ENCODE peak calls at places on chromosome 17, in four cellular contexts. L is CD4-positive, CD25-positive, alpha-beta regulatory T cell; P is Caco-2; J is Panc1. S is an unnamed sample.

GRCh38 chr17:56172517-56172982 is 19.3 kb downstream of the ANKFN1 start:
- DNase-seq in L (no peak), P (no peak), J (no peak), S (no peak)

GRCh38 chr17:15744885-15745284 is 12.8 kb downstream of the TBC1D26 start:
- DNase-seq in L (no peak), P (no peak), J (no peak), S (no peak)

GRCh38 chr17:46929413-46929812 is 6.5 kb downstream of the GOSR2 start:
- DNase-seq in L (no peak), P (no peak), J (no peak), S (peak; percentile 20)

GRCh38 chr17:36527851-36528250 is 6.8 kb downstream of the MYO19 start:
- DNase-seq in L (no peak), P (no peak), J (no peak), S (no peak)

GRCh38 chr17:21376835-21377690 is 906 bp downstream of the KCNJ12 start:
- DNase-seq in L (no peak), P (peak; percentile 38), J (no peak), S (no peak)

GRCh38 chr17:45705123-45706009 is 78.8 kb upstream of the CRHR1 start:
- DNase-seq in L (no peak), P (peak; percentile 48), J (peak; percentile 56), S (no peak)

GRCh38 chr17:63476494-63476856 is 386 bp upstream of the ACE start:
- DNase-seq in L (no peak), P (peak; percentile 71), J (no peak), S (peak; percentile 69)

GRCh38 chr17:9192010-9192409 is 170.7 kb downstream of the NTN1 start:
- DNase-seq in L (no peak), P (no peak), J (no peak), S (no peak)

GRCh38 chr17:29149431-29150064 is 30.6 kb downstream of the MYO18A start:
- DNase-seq in L (no peak), P (no peak), J (no peak), S (no peak)

GRCh38 chr17:13297198-13297597 is 279.4 kb upstream of the ELAC2 start:
- DNase-seq in L (no peak), P (peak; percentile 76), J (no peak), S (no peak)

GRCh38 chr17:22409160-22409751 is 716.9 kb downstream of the KCNJ18 start:
- DNase-seq in L (no peak), P (no peak), J (no peak), S (no peak)

GRCh38 chr17:7552621-7553051 is 3.8 kb downstream of the TNFSF12 start:
- DNase-seq in L (no peak), P (no peak), J (no peak), S (no peak)

GRCh38 chr17:55266051-55266957 is 1.5 kb downstream of the HLF start:
- DNase-seq in L (peak; percentile 9), P (peak; percentile 36), J (no peak), S (no peak)

GRCh38 chr17:72120878-72121163 is at the start of gene SOX9:
- DNase-seq in L (no peak), P (peak; percentile 93), J (peak; percentile 85), S (no peak)

GRCh38 chr17:45427181-45427835 is 5.4 kb downstream of the ARHGAP27 start:
- DNase-seq in L (no peak), P (no peak), J (no peak), S (no peak)

GRCh38 chr17:50708050-50709000 is 611 bp upstream of the ANKRD40 start:
- DNase-seq in L (no peak), P (no peak), J (no peak), S (no peak)

GRCh38 chr17:6249747-6250146 is 179.6 kb downstream of the WSCD1 start:
- DNase-seq in L (no peak), P (no peak), J (no peak), S (no peak)

GRCh38 chr17:54754560-54754959 is 146.1 kb upstream of the TOM1L1 start:
- DNase-seq in L (no peak), P (peak; percentile 36), J (no peak), S (peak; percentile 7)

DNA sequence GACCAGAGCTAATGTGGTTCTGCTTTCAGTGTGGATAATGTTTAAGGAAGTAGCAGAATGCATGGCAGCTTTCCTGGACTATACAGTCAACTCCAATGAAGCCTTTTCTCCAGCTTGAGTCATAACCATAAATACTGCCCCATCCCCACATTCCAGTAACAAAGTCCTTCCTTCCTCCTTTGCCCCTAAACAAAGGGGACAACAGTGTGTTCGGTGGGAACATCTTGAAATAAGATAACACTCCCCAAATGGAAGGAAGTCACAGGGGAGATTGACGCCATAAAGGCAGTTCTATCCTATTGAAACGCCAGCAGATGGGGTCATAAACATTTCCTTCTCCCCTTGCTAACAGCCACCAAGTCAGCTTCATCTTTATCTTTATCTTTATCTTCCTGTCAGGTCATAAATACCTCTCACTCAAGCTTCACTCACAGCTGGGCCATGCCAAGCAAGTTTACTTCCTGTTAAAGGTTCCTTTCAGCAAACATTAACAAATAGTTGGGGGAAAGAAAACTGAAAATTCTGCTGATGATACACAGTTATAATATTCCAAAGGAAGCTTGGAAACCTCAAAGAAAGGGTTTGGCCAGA is 136.7 kb downstream of the SNX11 start:
- DNase-seq in L (no peak), P (peak; percentile 91), J (no peak), S (no peak)
- H3K4me1 ChIP-seq in L (peaks cover 36% of the 10 kb centered on the region), P (peaks cover 84% of the 10 kb centered on the region), J (peaks cover 69% of the 10 kb centered on the region), S (peaks cover 16% of the 10 kb centered on the region)

GRCh38 chr17:57861000-57861736 is 11.3 kb upstream of the MRPS23 start:
- DNase-seq in L (no peak), P (peak; percentile 76), J (no peak), S (no peak)
- H3K4me1 ChIP-seq in L (peaks cover 16% of the 10 kb centered on the region), P (peaks cover 20% of the 10 kb centered on the region), J (peaks cover 56% of the 10 kb centered on the region), S (no peaks in the 10 kb centered on the region)

DNA sequence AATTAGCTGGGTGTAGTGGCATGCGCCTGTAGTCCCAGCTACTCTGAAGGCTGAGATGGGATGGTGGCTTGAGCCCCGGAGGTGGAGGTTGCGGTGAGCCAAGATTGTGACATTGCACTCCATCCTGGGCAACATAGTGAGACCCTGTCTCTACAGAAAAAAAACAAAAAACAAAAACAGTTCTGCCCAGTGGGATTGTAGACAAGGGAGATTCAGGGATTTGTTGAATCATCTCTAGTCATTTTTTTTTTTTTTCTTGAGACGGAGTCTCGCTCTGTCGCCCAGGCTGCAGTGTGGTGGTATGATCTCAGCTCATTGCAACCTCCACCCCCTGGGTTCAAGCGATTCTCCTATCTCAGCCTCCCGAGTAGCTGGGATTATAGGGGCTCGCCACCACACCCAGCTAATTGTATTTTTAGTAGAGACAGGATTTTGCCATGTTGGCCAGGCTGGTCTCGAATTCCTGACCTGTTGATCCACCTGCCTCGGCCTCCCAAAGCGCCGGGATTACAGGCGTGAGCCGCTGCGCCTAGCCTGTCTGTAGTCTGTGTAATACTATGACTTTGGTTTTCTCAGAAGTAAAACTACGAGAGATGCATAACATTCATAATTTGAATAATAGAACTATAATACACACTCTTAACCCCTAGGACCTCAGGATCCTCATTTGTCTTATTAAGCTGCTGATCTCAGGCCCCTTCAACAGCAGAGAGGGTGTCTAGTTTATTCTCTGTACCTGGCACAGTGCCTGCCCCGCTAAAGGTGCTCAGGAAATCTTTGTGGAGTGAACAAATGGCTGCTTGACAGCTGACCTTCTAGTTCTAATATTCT is 1.4 kb downstream of the TEN1 start:
- DNase-seq in L (no peak), P (no peak), J (no peak), S (peak; percentile 52)
- H3K4me1 ChIP-seq in L (peaks cover 29% of the 10 kb centered on the region), P (peaks cover 60% of the 10 kb centered on the region), J (peaks cover 21% of the 10 kb centered on the region), S (peaks cover 68% of the 10 kb centered on the region)

GRCh38 chr17:44117351-44117750 is 6.1 kb downstream of the HDAC5 start:
- DNase-seq in L (no peak), P (no peak), J (no peak), S (no peak)
- H3K4me1 ChIP-seq in L (peaks cover 15% of the 10 kb centered on the region), P (peaks cover under 1% of the 10 kb centered on the region), J (no peaks in the 10 kb centered on the region), S (peaks cover 5% of the 10 kb centered on the region)

DNA sequence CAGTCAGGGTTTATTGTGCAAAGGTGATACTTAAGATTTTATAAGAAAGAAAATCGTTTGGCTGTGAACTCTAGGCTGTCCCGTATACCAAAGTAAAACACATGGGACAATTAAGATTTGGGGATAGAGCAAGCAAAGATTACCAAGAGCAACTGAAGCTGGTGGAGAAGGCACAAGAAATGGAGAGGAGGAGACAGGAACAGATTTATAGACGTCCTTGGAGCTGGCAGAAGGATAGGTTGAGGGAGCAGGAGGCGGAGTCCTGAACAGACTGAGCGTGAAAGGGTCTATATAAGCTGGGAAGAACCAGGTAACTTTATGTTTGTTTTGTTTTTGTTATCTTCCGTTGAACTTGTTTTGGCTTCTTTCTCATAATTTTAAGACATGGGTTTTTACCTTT is 3.8 kb downstream of the TNRC6C start:
- DNase-seq in L (no peak), P (no peak), J (no peak), S (no peak)
- H3K4me1 ChIP-seq in L (peaks cover 59% of the 10 kb centered on the region), P (peaks cover 3% of the 10 kb centered on the region), J (peaks cover 28% of the 10 kb centered on the region), S (peaks cover 29% of the 10 kb centered on the region)

GRCh38 chr17:68459030-68459376 is 1.7 kb upstream of the WIPI1 start:
- DNase-seq in L (no peak), P (no peak), J (no peak), S (no peak)

GRCh38 chr17:68458260-68459029 is 1.1 kb upstream of the WIPI1 start:
- DNase-seq in L (no peak), P (no peak), J (no peak), S (no peak)

GRCh38 chr17:68457168-68457538 is at the start of gene WIPI1:
- DNase-seq in L (no peak), P (no peak), J (no peak), S (no peak)

GRCh38 chr17:68456529-68457167 is 648 bp downstream of the WIPI1 start:
- DNase-seq in L (no peak), P (peak; percentile 75), J (no peak), S (peak; percentile 54)

DNA sequence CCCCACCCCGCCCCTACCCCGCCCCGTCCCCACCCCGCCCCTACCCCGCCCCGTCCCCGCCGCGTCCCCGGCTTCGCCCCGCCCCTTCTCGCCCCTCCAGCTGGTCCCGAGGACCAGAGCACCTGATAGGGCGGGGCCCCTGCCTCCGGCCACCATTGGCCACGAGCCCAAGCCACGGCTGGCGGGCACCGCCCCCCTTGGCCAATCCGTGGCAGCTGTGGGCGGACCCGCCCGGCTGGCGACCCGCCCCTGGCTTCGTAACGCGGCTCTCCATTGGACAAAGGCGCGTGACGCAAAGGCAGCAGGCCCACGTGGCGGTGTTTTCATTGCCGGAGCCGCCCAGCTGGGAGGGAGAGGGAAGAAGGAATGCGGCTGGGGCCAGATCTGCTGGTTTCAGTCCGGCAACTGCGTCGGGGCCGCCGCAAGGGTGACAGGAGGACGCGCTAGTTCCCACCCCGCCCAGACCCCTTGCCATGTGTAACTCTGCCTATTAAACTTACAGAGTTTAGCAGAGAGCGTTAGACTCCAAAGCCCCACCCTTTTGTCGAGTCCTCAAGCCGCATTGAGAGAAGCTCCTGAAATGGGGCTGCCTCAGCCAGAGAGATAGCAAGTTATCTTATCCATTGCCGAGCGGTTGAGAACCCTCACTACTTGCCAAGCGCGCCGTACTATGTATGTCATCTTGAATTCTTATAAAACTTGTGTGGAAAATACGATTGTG is 403 bp upstream of the WIPI1 start:
- DNase-seq in L (peak; percentile 98), P (peak; percentile 100), J (no peak), S (peak; percentile 100)
- H3K4me1 ChIP-seq in L (peaks cover 57% of the 10 kb centered on the region), P (peaks cover 16% of the 10 kb centered on the region), J (peaks cover 6% of the 10 kb centered on the region), S (peaks cover 29% of the 10 kb centered on the region)

GRCh38 chr17:82334622-82335394 is 1.2 kb upstream of the SECTM1 start:
- DNase-seq in L (no peak), P (no peak), J (no peak), S (no peak)
- H3K4me1 ChIP-seq in L (peaks cover 31% of the 10 kb centered on the region), P (peaks cover 26% of the 10 kb centered on the region), J (peaks cover 70% of the 10 kb centered on the region), S (peaks cover 23% of the 10 kb centered on the region)

GRCh38 chr17:38701504-38702165 is 3.4 kb upstream of the MLLT6 start:
- DNase-seq in L (peak; percentile 63), P (no peak), J (no peak), S (no peak)
- H3K4me1 ChIP-seq in L (peaks cover 61% of the 10 kb centered on the region), P (peaks cover 39% of the 10 kb centered on the region), J (peaks cover 10% of the 10 kb centered on the region), S (peaks cover 3% of the 10 kb centered on the region)

GRCh38 chr17:74738051-74738996 is 1.3 kb downstream of the RAB37 start:
- DNase-seq in L (peak; percentile 53), P (no peak), J (no peak), S (no peak)
- H3K4me1 ChIP-seq in L (peaks cover 71% of the 10 kb centered on the region), P (peaks cover 24% of the 10 kb centered on the region), J (peaks cover 7% of the 10 kb centered on the region), S (peaks cover 3% of the 10 kb centered on the region)

GRCh38 chr17:76441681-76442340 is 11.1 kb downstream of the UBE2O start:
- DNase-seq in L (no peak), P (no peak), J (no peak), S (no peak)
- H3K4me1 ChIP-seq in L (peaks cover 4% of the 10 kb centered on the region), P (peaks cover 27% of the 10 kb centered on the region), J (peaks cover 66% of the 10 kb centered on the region), S (peaks cover 44% of the 10 kb centered on the region)

S was measured in HAP-1.